ENCODE peak calls at places on chromosomes 12 and 14, in nine cellular contexts. F is right lobe of liver, U is osteoblast, P is fibroblast of lung, K is thoracic aorta, W is body of pancreas, H is tibial nerve, Q is esophagus squamous epithelium, B is heart right ventricle. O is an unnamed sample.

GRCh38 chr12:13219320-13219719 is 22.8 kb downstream of the EMP1 start:
- DNase-seq in B (no peak), K (no peak), U (no peak), Q (no peak), P (no peak), H (no peak), W (no peak), F (no peak), O (no peak)

GRCh38 chr14:88163731-88164255 is 158.9 kb downstream of the GPR65 start:
- DNase-seq in U (no peak), Q (no peak), H (no peak), B (no peak), K (no peak), P (no peak), F (no peak), W (no peak), O (no peak)

GRCh38 chr12:5923043-5923605 is 21.9 kb downstream of the ANO2 start:
- DNase-seq in F (no peak), P (no peak), U (no peak), B (no peak), H (no peak), W (no peak), K (no peak), Q (no peak), O (no peak)

GRCh38 chr14:75648066-75648838 is 12.4 kb downstream of the ERG28 start:
- DNase-seq in U (peak; percentile 86), P (peak; percentile 98), B (peak; percentile 50), H (peak; percentile 52), W (peak; percentile 73), Q (no peak), F (peak; percentile 93), K (no peak), O (peak; percentile 87)

GRCh38 chr12:63937381-63938168 is 93.1 kb downstream of the SRGAP1 start:
- DNase-seq in W (no peak), H (no peak), P (no peak), K (no peak), B (no peak), Q (no peak), U (no peak), F (no peak), O (no peak)

GRCh38 chr12:59304077-59304721 is 291.6 kb upstream of the SLC16A7 start:
- DNase-seq in Q (no peak), B (no peak), P (no peak), W (no peak), H (no peak), U (no peak), K (no peak), F (no peak), O (no peak)

GRCh38 chr14:19878029-19878642 is 3.2 kb downstream of the OR4K2 start:
- DNase-seq in U (no peak), H (no peak), Q (no peak), W (no peak), B (no peak), K (no peak), F (no peak), P (no peak), O (no peak)

GRCh38 chr14:105012171-105012985 is 8.5 kb downstream of the CDCA4 start:
- DNase-seq in F (no peak), U (peak; percentile 78), P (no peak), K (no peak), B (no peak), H (no peak), Q (no peak), W (no peak), O (no peak)

GRCh38 chr14:28783593-28784143 is 17.1 kb downstream of the FOXG1 start:
- DNase-seq in K (no peak), Q (no peak), H (no peak), W (no peak), B (no peak), P (no peak), F (no peak), U (no peak), O (no peak)

GRCh38 chr12:49232940-49233841 is 31.7 kb upstream of the TUBA1C start:
- DNase-seq in Q (no peak), U (no peak), W (peak; percentile 43), K (no peak), F (peak; percentile 56), P (peak; percentile 73), B (peak; percentile 77), H (no peak), O (no peak)

GRCh38 chr12:49230176-49230575 is 34.7 kb upstream of the TUBA1C start:
- DNase-seq in B (no peak), W (no peak), P (no peak), H (no peak), F (no peak), U (no peak), K (no peak), Q (no peak), O (no peak)

GRCh38 chr12:49230810-49231209 is 34.1 kb upstream of the TUBA1C start:
- DNase-seq in K (no peak), U (no peak), B (no peak), H (no peak), Q (no peak), W (no peak), F (no peak), P (no peak), O (no peak)

GRCh38 chr12:49233842-49234526 is 30.9 kb upstream of the TUBA1C start:
- DNase-seq in H (no peak), W (peak; percentile 16), Q (peak; percentile 55), B (peak; percentile 52), U (no peak), P (peak; percentile 94), F (peak; percentile 65), K (peak; percentile 12), O (no peak)

DNA sequence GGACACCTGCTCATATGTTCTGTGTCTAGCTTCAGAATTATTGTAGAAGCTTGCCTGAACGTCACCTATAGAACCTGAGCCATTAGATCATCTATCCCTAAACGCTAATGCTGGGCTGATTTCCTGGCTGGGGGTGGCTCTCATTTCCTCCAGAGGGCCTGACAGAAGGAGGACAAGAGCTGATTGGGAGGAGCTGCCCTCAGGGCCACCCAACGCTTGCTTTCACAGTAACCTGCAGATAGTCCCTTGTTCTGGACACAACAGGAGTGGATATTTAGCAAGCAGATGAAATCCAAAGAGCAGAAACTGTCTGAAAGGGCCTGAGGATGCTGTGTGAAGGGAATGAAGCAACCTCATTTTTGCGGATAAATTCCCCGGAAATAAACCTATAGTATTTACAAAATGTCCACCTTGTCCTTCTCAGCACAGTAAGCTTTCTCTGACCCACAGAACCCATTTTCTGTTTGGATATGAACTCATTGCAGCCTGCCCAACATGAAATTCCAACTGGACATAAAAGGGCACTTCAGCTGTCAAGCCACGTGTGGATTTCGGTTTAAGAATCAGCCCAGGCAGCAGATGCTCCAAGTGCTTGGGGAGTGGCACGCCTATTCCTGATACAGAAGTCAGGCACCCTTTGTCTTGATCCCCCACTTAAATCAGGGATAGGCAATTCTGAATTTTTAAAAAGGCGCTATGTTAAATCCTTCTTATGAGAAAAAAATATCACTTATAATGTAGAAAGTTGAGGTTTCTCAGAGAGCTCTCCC is 32.8 kb upstream of the TUBA1C start:
- DNase-seq in F (no peak), U (no peak), H (no peak), K (no peak), Q (no peak), W (no peak), B (no peak), P (peak; percentile 58), O (no peak)
- H3K4me3 ChIP-seq in F (no peak overlapping the region), U (no peak overlapping the region), H (no peak overlapping the region), K (peak overlapping the region; percentile 37), Q (no peak overlapping the region), W (no peak overlapping the region), B (no peak overlapping the region), P (peak overlapping the region; percentile 44), O (no peak overlapping the region)

GRCh38 chr12:96249196-96250118 is 55.3 kb downstream of the ELK3 start:
- DNase-seq in Q (no peak), B (peak; percentile 73), P (peak; percentile 64), W (no peak), F (no peak), K (no peak), H (no peak), U (no peak), O (no peak)

GRCh38 chr12:96247567-96247962 is 53.4 kb downstream of the ELK3 start:
- DNase-seq in B (no peak), Q (no peak), P (peak; percentile 43), U (no peak), W (no peak), H (no peak), K (no peak), F (no peak), O (no peak)

GRCh38 chr12:96250119-96250685 is 56.0 kb downstream of the ELK3 start:
- DNase-seq in Q (no peak), H (no peak), F (no peak), K (no peak), U (no peak), P (no peak), B (no peak), W (no peak), O (no peak)

GRCh38 chr12:96246926-96247566 is 52.9 kb downstream of the ELK3 start:
- DNase-seq in P (no peak), W (no peak), U (no peak), K (no peak), F (no peak), Q (no peak), B (no peak), H (no peak), O (no peak)

DNA sequence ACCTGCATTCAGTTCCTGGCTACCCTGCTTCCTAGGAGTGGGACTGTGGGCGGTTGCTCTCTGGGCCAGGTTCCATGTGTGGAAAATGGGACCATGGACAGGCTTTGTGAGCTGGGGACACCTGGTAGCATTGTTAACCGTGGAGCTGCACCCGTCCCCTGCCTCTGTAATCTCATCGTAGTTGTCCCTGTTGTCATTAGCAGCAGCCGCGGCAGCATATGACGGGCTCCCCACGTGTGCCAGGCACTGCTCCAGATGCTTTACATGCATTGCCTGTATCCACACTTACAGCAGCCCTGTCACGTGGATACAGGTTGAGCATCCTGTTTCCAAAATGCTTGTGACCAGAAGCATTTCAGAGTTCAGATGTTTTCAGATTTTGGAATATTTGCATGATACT is 54.4 kb downstream of the ELK3 start:
- DNase-seq in H (no peak), P (no peak), W (no peak), U (no peak), Q (no peak), K (no peak), B (no peak), F (no peak), O (no peak)
- TF ChIP-seq CTCF in H (no peak), P (no peak), W (no peak), U (no peak), Q (no peak), K (no peak), B (no peak), F (no peak), O (no peak)

GRCh38 chr14:22553445-22553844 is 35.6 kb downstream of the DAD1 start:
- DNase-seq in K (no peak), F (no peak), B (no peak), H (no peak), P (no peak), Q (no peak), U (peak; percentile 19), W (no peak), O (no peak)
- H3K4me1 ChIP-seq in K (peaks cover 4% of the 10 kb centered on the region), F (peaks cover 10% of the 10 kb centered on the region), B (peaks cover 16% of the 10 kb centered on the region), H (peaks cover 38% of the 10 kb centered on the region), P (peaks cover 6% of the 10 kb centered on the region), Q (peaks cover 18% of the 10 kb centered on the region), U (peaks cover 23% of the 10 kb centered on the region), W (peaks cover 20% of the 10 kb centered on the region), O (peaks cover 28% of the 10 kb centered on the region)

GRCh38 chr12:84348582-84348981 is 564.0 kb downstream of the SLC6A15 start:
- DNase-seq in B (no peak), U (no peak), Q (no peak), F (no peak), W (no peak), P (no peak), K (no peak), H (no peak), O (no peak)
- H3K4me3 ChIP-seq in B (no peak overlapping the region), U (no peak overlapping the region), Q (no peak overlapping the region), F (no peak overlapping the region), W (no peak overlapping the region), P (no peak overlapping the region), K (no peak overlapping the region), H (no peak overlapping the region), O (no peak overlapping the region)

O was measured in Caco-2.